ENCODE peak calls at places on chromosomes 11 and 22, in nine cellular contexts. I is T-cell, W is frontal cortex, H is tibial nerve, R is progenitor cell of endocrine pancreas, B is right cardiac atrium, T is GM23248, A is NCI-H146, Q is amniotic stem cell. S is an unnamed sample.

GRCh38 chr22:30569674-30570202 is 4.7 kb downstream of the GAL3ST1 start:
- DNase-seq in I (no peak), W (no peak), H (no peak), R (no peak), B (no peak), T (no peak), A (no peak), Q (no peak), S (no peak)

GRCh38 chr11:134642206-134642605 is 230.2 kb upstream of the B3GAT1 start:
- DNase-seq in I (no peak), W (no peak), H (no peak), R (no peak), B (no peak), T (no peak), A (no peak), Q (no peak), S (no peak)

GRCh38 chr11:57777969-57778317 is 16.3 kb downstream of the CTNND1 start:
- DNase-seq in I (no peak), W (no peak), H (no peak), R (no peak), B (no peak), T (no peak), A (no peak), Q (no peak), S (no peak)

GRCh38 chr11:21975242-21975641 is 217.6 kb upstream of the ANO5 start:
- DNase-seq in I (no peak), W (no peak), H (no peak), R (no peak), B (no peak), T (no peak), A (no peak), Q (no peak), S (no peak)

GRCh38 chr11:126284829-126285228 is 1.9 kb downstream of the TIRAP start:
- DNase-seq in I (peak; percentile 83), W (no peak), H (no peak), R (no peak), B (peak; percentile 69), T (peak; percentile 96), A (peak; percentile 8), Q (peak; percentile 93), S (no peak)

GRCh38 chr22:17969732-17970131 is 54.6 kb downstream of the MICAL3 start:
- DNase-seq in I (no peak), W (no peak), H (no peak), R (no peak), B (peak; percentile 61), T (peak; percentile 92), A (no peak), Q (peak; percentile 79), S (no peak)

GRCh38 chr22:50271519-50271970 is 1.4 kb upstream of the MAPK11 start:
- DNase-seq in I (peak; percentile 58), W (peak; percentile 82), H (no peak), R (no peak), B (peak; percentile 89), T (peak; percentile 77), A (peak; percentile 52), Q (no peak), S (peak; percentile 52)

GRCh38 chr11:47185305-47186075 is 744 bp downstream of the PACSIN3 start:
- DNase-seq in I (no peak), W (no peak), H (no peak), R (peak; percentile 53), B (peak; percentile 84), T (peak; percentile 57), A (peak; percentile 31), Q (no peak), S (no peak)

GRCh38 chr11:43974830-43975229 is 32.4 kb downstream of the C11orf96 start:
- DNase-seq in I (no peak), W (no peak), H (no peak), R (no peak), B (no peak), T (no peak), A (no peak), Q (no peak), S (no peak)

GRCh38 chr11:46285594-46286033 is 8.2 kb downstream of the CREB3L1 start:
- DNase-seq in I (no peak), W (no peak), H (no peak), R (no peak), B (peak; percentile 81), T (peak; percentile 86), A (no peak), Q (no peak), S (no peak)

GRCh38 chr22:30327864-30328345 is 1.2 kb upstream of the TBC1D10A start:
- DNase-seq in I (no peak), W (no peak), H (no peak), R (no peak), B (no peak), T (peak; percentile 25), A (no peak), Q (no peak), S (no peak)

S was measured in NCI-H1930.